ENCODE peak calls at places on chromosomes 3 and 15, in ten cellular contexts. D, W, I, O, P, A, E, B, F and Z are unnamed samples.

GRCh38 chr3:138438896-138439295 is 4.5 kb downstream of the ESYT3 start:
- DNase-seq in D (no peak), W (no peak), I (no peak), O (no peak), P (no peak), A (no peak), E (no peak), B (no peak), F (no peak), Z (no peak)

GRCh38 chr15:31387483-31388118 is 61.0 kb downstream of the KLF13 start:
- DNase-seq in D (no peak), W (peak; percentile 36), I (peak; percentile 52), O (no peak), P (no peak), A (peak; percentile 48), E (no peak), B (peak; percentile 89), F (no peak), Z (no peak)

GRCh38 chr3:171776839-171777607 is 33.3 kb downstream of the PLD1 start:
- DNase-seq in D (no peak), W (no peak), I (no peak), O (peak; percentile 39), P (no peak), A (no peak), E (no peak), B (no peak), F (no peak), Z (peak; percentile 69)

GRCh38 chr3:49805367-49805782 is 2.3 kb downstream of the INKA1 start:
- DNase-seq in D (no peak), W (peak; percentile 93), I (no peak), O (peak; percentile 93), P (no peak), A (peak; percentile 88), E (no peak), B (peak; percentile 30), F (peak; percentile 80), Z (peak; percentile 75)

GRCh38 chr15:85761635-85762034 is 33.1 kb downstream of the KLHL25 start:
- DNase-seq in D (no peak), W (no peak), I (no peak), O (no peak), P (no peak), A (no peak), E (no peak), B (no peak), F (no peak), Z (no peak)

GRCh38 chr15:64507293-64507802 is 47.0 kb downstream of the ZNF609 start:
- DNase-seq in D (peak; percentile 45), W (peak; percentile 76), I (peak; percentile 6), O (peak; percentile 98), P (peak; percentile 67), A (no peak), E (no peak), B (peak; percentile 94), F (peak; percentile 47), Z (peak; percentile 88)

GRCh38 chr15:70164910-70165791 is 67.4 kb upstream of the TLE3 start:
- DNase-seq in D (no peak), W (no peak), I (no peak), O (no peak), P (no peak), A (no peak), E (no peak), B (no peak), F (no peak), Z (no peak)

GRCh38 chr15:67660874-67661606 is 118.5 kb downstream of the MAP2K5 start:
- DNase-seq in D (no peak), W (no peak), I (no peak), O (no peak), P (peak; percentile 3), A (no peak), E (no peak), B (no peak), F (no peak), Z (no peak)

GRCh38 chr15:32641517-32642059 is at the start of gene SCG5:
- DNase-seq in D (no peak), W (no peak), I (no peak), O (no peak), P (peak; percentile 76), A (no peak), E (no peak), B (peak; percentile 61), F (no peak), Z (peak; percentile 75)

GRCh38 chr15:76289582-76289981 is 21.7 kb downstream of the ETFA start:
- DNase-seq in D (no peak), W (no peak), I (no peak), O (no peak), P (no peak), A (no peak), E (no peak), B (no peak), F (no peak), Z (no peak)

GRCh38 chr3:154304116-154304786 is 20.0 kb downstream of the DHX36 start:
- DNase-seq in D (no peak), W (peak; percentile 44), I (no peak), O (no peak), P (no peak), A (peak; percentile 17), E (no peak), B (no peak), F (peak; percentile 31), Z (no peak)

GRCh38 chr3:35936571-35936970 is 297.2 kb downstream of the ARPP21 start:
- DNase-seq in D (no peak), W (peak; percentile 12), I (no peak), O (no peak), P (no peak), A (no peak), E (no peak), B (no peak), F (no peak), Z (no peak)

GRCh38 chr3:182910939-182911781 is 69.2 kb downstream of the DCUN1D1 start:
- DNase-seq in D (no peak), W (no peak), I (no peak), O (no peak), P (no peak), A (no peak), E (no peak), B (no peak), F (no peak), Z (no peak)

GRCh38 chr3:123314409-123315270 is 112.9 kb downstream of the SEC22A start:
- DNase-seq in D (no peak), W (no peak), I (no peak), O (no peak), P (peak; percentile 39), A (no peak), E (no peak), B (no peak), F (no peak), Z (no peak)

GRCh38 chr3:34683851-34684250 is 885.4 kb downstream of the PDCD6IP start:
- DNase-seq in D (peak; percentile 16), W (peak; percentile 22), I (no peak), O (peak; percentile 63), P (peak; percentile 4), A (peak; percentile 3), E (peak; percentile 3), B (peak; percentile 83), F (no peak), Z (peak; percentile 47)

GRCh38 chr3:169430687-169431404 is 232.7 kb downstream of the MECOM start:
- DNase-seq in D (no peak), W (no peak), I (no peak), O (peak; percentile 41), P (no peak), A (no peak), E (no peak), B (no peak), F (no peak), Z (no peak)

GRCh38 chr3:176896165-176896564 is 301.1 kb downstream of the TBL1XR1 start:
- DNase-seq in D (no peak), W (no peak), I (no peak), O (no peak), P (no peak), A (no peak), E (no peak), B (no peak), F (no peak), Z (no peak)

GRCh38 chr15:89352476-89352875 is 17.9 kb upstream of the POLG start:
- DNase-seq in D (no peak), W (no peak), I (no peak), O (no peak), P (no peak), A (no peak), E (no peak), B (no peak), F (no peak), Z (no peak)

GRCh38 chr3:59289836-59290235 is 240.0 kb upstream of the CFAP20DC start:
- DNase-seq in D (no peak), W (no peak), I (no peak), O (no peak), P (no peak), A (no peak), E (no peak), B (no peak), F (no peak), Z (no peak)

GRCh38 chr3:45626096-45626887 is 31.7 kb downstream of the LIMD1 start:
- DNase-seq in D (no peak), W (no peak), I (no peak), O (no peak), P (no peak), A (no peak), E (no peak), B (no peak), F (no peak), Z (no peak)

GRCh38 chr3:116153174-116153573 is 292.1 kb downstream of the LSAMP start:
- DNase-seq in D (no peak), W (peak; percentile 3), I (no peak), O (no peak), P (peak; percentile 72), A (no peak), E (no peak), B (no peak), F (no peak), Z (no peak)

GRCh38 chr3:195849322-195850074 is 37.8 kb upstream of the MUC4 start:
- DNase-seq in D (no peak), W (no peak), I (no peak), O (no peak), P (no peak), A (no peak), E (no peak), B (peak; percentile 46), F (no peak), Z (no peak)

GRCh38 chr3:171815977-171816595 is 5.8 kb upstream of the PLD1 start:
- DNase-seq in D (no peak), W (no peak), I (no peak), O (no peak), P (no peak), A (no peak), E (no peak), B (no peak), F (no peak), Z (no peak)

GRCh38 chr15:60704717-60705116 is 225.8 kb upstream of the ICE2 start:
- DNase-seq in D (no peak), W (no peak), I (no peak), O (no peak), P (no peak), A (no peak), E (no peak), B (no peak), F (no peak), Z (no peak)

GRCh38 chr15:64912379-64912778 is 677 bp downstream of the ANKDD1A start:
- DNase-seq in D (no peak), W (no peak), I (no peak), O (no peak), P (no peak), A (no peak), E (no peak), B (no peak), F (no peak), Z (no peak)

GRCh38 chr3:8540456-8540855 is 38.8 kb downstream of the LMCD1 start:
- DNase-seq in D (no peak), W (no peak), I (no peak), O (no peak), P (no peak), A (no peak), E (no peak), B (no peak), F (no peak), Z (no peak)

GRCh38 chr3:178845446-178846118 is 226.0 kb downstream of the ZMAT3 start:
- DNase-seq in D (no peak), W (no peak), I (no peak), O (no peak), P (no peak), A (no peak), E (no peak), B (no peak), F (peak; percentile 14), Z (no peak)

GRCh38 chr15:88568589-88568988 is 22.1 kb upstream of the DET1 start:
- DNase-seq in D (no peak), W (no peak), I (no peak), O (no peak), P (no peak), A (peak; percentile 52), E (no peak), B (no peak), F (no peak), Z (no peak)